ENCODE peak calls at places on chromosomes 12 and 14, in seven cellular contexts. T, Y, U, O, X, K and W are unnamed samples.

GRCh38 chr12:47652491-47653234 is 53.2 kb downstream of the RPAP3 start:
- DNase-seq in Y (no peak), K (no peak), T (no peak), O (no peak), X (no peak), U (no peak), W (no peak)

GRCh38 chr12:124827588-124828184 is 36.0 kb downstream of the SCARB1 start:
- DNase-seq in O (no peak), K (no peak), Y (no peak), T (no peak), X (no peak), U (no peak), W (no peak)

GRCh38 chr12:20367731-20368652 is at the start of gene PDE3A:
- DNase-seq in O (peak), K (peak), T (no peak), Y (no peak), U (peak), X (peak), W (no peak)

GRCh38 chr12:86122846-86123468 is 133.2 kb downstream of the MGAT4C start:
- DNase-seq in T (no peak), U (peak), O (no peak), K (no peak), X (no peak), Y (no peak), W (no peak)

GRCh38 chr14:89507926-89508460 is 91.0 kb upstream of the FOXN3 start:
- DNase-seq in X (peak), Y (no peak), U (peak), T (no peak), K (peak), O (no peak), W (no peak)

GRCh38 chr14:23009939-23010718 is at the start of gene C14orf93:
- DNase-seq in X (peak), U (peak), T (peak), Y (peak), O (peak), K (peak), W (peak)

GRCh38 chr14:93113678-93114067 is 2.1 kb downstream of the ITPK1 start:
- DNase-seq in T (no peak), K (no peak), O (no peak), X (no peak), Y (no peak), U (no peak), W (no peak)

GRCh38 chr12:67714648-67715047 is 66.1 kb downstream of the DYRK2 start:
- DNase-seq in O (no peak), T (no peak), Y (no peak), X (peak), U (peak), K (peak), W (no peak)

GRCh38 chr14:92507174-92507768 is 6.3 kb upstream of the RIN3 start:
- DNase-seq in Y (no peak), U (no peak), T (no peak), X (no peak), O (no peak), K (no peak), W (no peak)

GRCh38 chr14:67524152-67524963 is 8.7 kb upstream of the PLEKHH1 start:
- DNase-seq in T (no peak), X (peak), K (no peak), Y (no peak), U (no peak), O (no peak), W (no peak)

GRCh38 chr14:46596236-46596635 is 55.3 kb downstream of the RPL10L start:
- DNase-seq in K (no peak), X (no peak), O (no peak), U (no peak), Y (no peak), T (no peak), W (no peak)

GRCh38 chr12:67698711-67699603 is 50.4 kb downstream of the DYRK2 start:
- DNase-seq in U (peak), Y (no peak), X (peak), K (peak), T (peak), O (no peak), W (peak)

GRCh38 chr14:63896278-63896720 is 43.5 kb downstream of the SYNE2 start:
- DNase-seq in X (peak), K (peak), U (peak), Y (peak), T (no peak), O (peak), W (no peak)

GRCh38 chr12:92138626-92139025 is 7.0 kb downstream of the BTG1 start:
- DNase-seq in T (no peak), X (no peak), O (no peak), U (no peak), K (no peak), Y (no peak), W (no peak)

GRCh38 chr12:76890407-76891143 is 11.8 kb upstream of the CSRP2 start:
- DNase-seq in X (peak), Y (no peak), K (no peak), O (no peak), U (no peak), T (peak), W (no peak)

GRCh38 chr12:46150735-46151134 is 118.1 kb downstream of the SLC38A1 start:
- DNase-seq in X (no peak), U (no peak), Y (no peak), O (no peak), T (no peak), K (no peak), W (no peak)

GRCh38 chr14:30621354-30621953 is 665 bp upstream of the SCFD1 start:
- DNase-seq in O (no peak), X (peak), K (no peak), T (no peak), U (peak), Y (no peak), W (no peak)

GRCh38 chr14:93285048-93285447 is 47.8 kb downstream of the BTBD7 start:
- DNase-seq in Y (no peak), U (peak), K (peak), X (peak), T (no peak), O (no peak), W (no peak)

GRCh38 chr12:98745578-98746391 is 100.7 kb downstream of the APAF1 start:
- DNase-seq in Y (no peak), X (no peak), U (peak), T (peak), O (peak), K (no peak), W (no peak)

GRCh38 chr14:96192049-96192448 is 12.6 kb upstream of the BDKRB2 start:
- DNase-seq in O (no peak), Y (no peak), K (no peak), X (no peak), U (no peak), T (no peak), W (no peak)

GRCh38 chr14:26381405-26381804 is 216.4 kb downstream of the NOVA1 start:
- DNase-seq in T (no peak), Y (no peak), K (no peak), O (no peak), X (no peak), U (no peak), W (no peak)

GRCh38 chr12:15763336-15763735 is 25.9 kb downstream of the EPS8 start:
- DNase-seq in K (no peak), T (no peak), Y (no peak), U (no peak), X (no peak), O (no peak), W (no peak)

GRCh38 chr14:72855913-72856312 is 38.0 kb downstream of the DPF3 start:
- DNase-seq in T (no peak), K (peak), O (no peak), Y (no peak), U (peak), X (peak), W (no peak)

GRCh38 chr12:104710940-104711725 is 247.0 kb downstream of the SLC41A2 start:
- DNase-seq in X (peak), T (no peak), K (peak), U (peak), O (no peak), Y (no peak), W (no peak)

GRCh38 chr14:26873556-26873955 is 275.7 kb upstream of the NOVA1 start:
- DNase-seq in T (no peak), O (no peak), X (no peak), Y (no peak), K (no peak), U (no peak), W (no peak)

GRCh38 chr12:126976574-126976973 is 1290.4 kb upstream of the TMEM132C start:
- DNase-seq in X (no peak), O (no peak), T (no peak), K (no peak), U (no peak), Y (no peak), W (no peak)

GRCh38 chr12:41596190-41596589 is 408.1 kb downstream of the PDZRN4 start:
- DNase-seq in X (no peak), O (no peak), U (no peak), Y (no peak), K (no peak), T (no peak), W (no peak)